ENCODE peak calls at places on chromosomes 5 and 9, in four cellular contexts. H, E, S and L are unnamed samples.

GRCh38 chr9:136441191-136441680 is 1.6 kb upstream of the INPP5E start:
- DNase-seq in S (no peak), H (no peak), E (no peak), L (no peak)

GRCh38 chr9:13380903-13381302 is 101.4 kb upstream of the MPDZ start:
- DNase-seq in E (no peak), H (no peak), S (no peak), L (no peak)

GRCh38 chr9:112757300-112757883 is 6.8 kb downstream of the SNX30 start:
- DNase-seq in S (no peak), E (no peak), H (no peak), L (no peak)

GRCh38 chr5:57595530-57596098 is 113.0 kb upstream of the ACTBL2 start:
- DNase-seq in E (no peak), S (no peak), H (no peak), L (no peak)

GRCh38 chr5:175335691-175336090 is 108.3 kb downstream of the DRD1 start:
- DNase-seq in E (no peak), H (no peak), S (no peak), L (no peak)

GRCh38 chr5:96934291-96934694 is 1.6 kb upstream of the LNPEP start:
- DNase-seq in H (no peak), E (peak; percentile 65), S (no peak), L (peak; percentile 22)

GRCh38 chr9:18739641-18740318 is 265.8 kb downstream of the ADAMTSL1 start:
- DNase-seq in S (no peak), E (no peak), H (no peak), L (no peak)

GRCh38 chr5:169745441-169746146 is 108.5 kb downstream of the DOCK2 start:
- DNase-seq in H (no peak), E (no peak), S (no peak), L (no peak)

GRCh38 chr9:105026451-105026850 is 98.5 kb upstream of the ABCA1 start:
- DNase-seq in H (no peak), S (no peak), E (no peak), L (no peak)

GRCh38 chr9:107465467-107466451 is 23.8 kb downstream of the KLF4 start:
- DNase-seq in S (no peak), H (peak; percentile 87), E (no peak), L (peak; percentile 48)

GRCh38 chr5:7762267-7762666 is 88.7 kb downstream of the CFAP90 start:
- DNase-seq in S (no peak), H (no peak), E (no peak), L (no peak)

GRCh38 chr9:129806126-129806525 is 3.1 kb downstream of the TOR1B start:
- DNase-seq in S (no peak), E (no peak), H (no peak), L (no peak)

GRCh38 chr5:126454081-126454480 is 30.9 kb downstream of the GRAMD2B start:
- DNase-seq in H (no peak), E (no peak), S (no peak), L (no peak)

GRCh38 chr5:53482717-53483638 is 2.5 kb downstream of the FST start:
- DNase-seq in S (no peak), E (peak; percentile 13), H (no peak), L (peak; percentile 10)

GRCh38 chr9:132754236-132754635 is 84.0 kb downstream of the GTF3C4 start:
- DNase-seq in S (no peak), H (peak; percentile 11), E (no peak), L (no peak)

GRCh38 chr5:72141440-72142271 is 34.4 kb downstream of the MAP1B start:
- DNase-seq in H (no peak), S (no peak), E (no peak), L (no peak)

GRCh38 chr5:108884736-108885135 is 137.0 kb downstream of the FER start:
- DNase-seq in S (no peak), H (no peak), E (no peak), L (no peak)

GRCh38 chr9:136244116-136244775 is 1.4 kb downstream of the QSOX2 start:
- DNase-seq in S (peak; percentile 60), H (no peak), E (no peak), L (no peak)

GRCh38 chr5:43601454-43602260 is 1.3 kb upstream of the NNT start:
- DNase-seq in H (no peak), S (no peak), E (peak; percentile 53), L (no peak)

GRCh38 chr9:133492061-133493021 is 13.4 kb upstream of the SLC2A6 start:
- DNase-seq in E (no peak), H (no peak), S (no peak), L (no peak)

GRCh38 chr5:157558089-157558595 is 17.4 kb downstream of the ADAM19 start:
- DNase-seq in H (no peak), S (no peak), E (no peak), L (no peak)

GRCh38 chr9:133419005-133419404 is 1.2 kb upstream of the REXO4 start:
- DNase-seq in E (no peak), S (no peak), H (no peak), L (no peak)

GRCh38 chr9:95025213-95026170 is 292.0 kb downstream of the FANCC start:
- DNase-seq in E (no peak), S (no peak), H (peak; percentile 64), L (peak; percentile 86)

GRCh38 chr5:62488531-62488930 is 76.0 kb downstream of the IPO11 start:
- DNase-seq in S (no peak), E (no peak), H (no peak), L (no peak)

GRCh38 chr9:136529516-136530471 is 16.1 kb downstream of the NOTCH1 start:
- DNase-seq in E (no peak), H (no peak), S (no peak), L (no peak)